ENCODE peak calls at places on chromosomes 3 and 15, in eight cellular contexts. I is K562, W is A549, B is HCT116, V is SK-N-SH, R is GM23338, J is GM12878, X is HepG2. N is an unnamed sample. For H3K4me1, the result is how much of the 10 kb centered on the place peaks cover.

GRCh38 chr15:56918907-56919707 is 663 bp downstream of the TCF12 start:
- DNase-seq in R (peak), I (peak), B (no peak), V (peak), J (no peak), X (peak), W (peak), N (no peak)

GRCh38 chr3:126476166-126476975 is 680 bp upstream of the ZXDC start:
- DNase-seq in R (peak), B (peak), W (peak), J (no peak), X (no peak), I (peak), V (no peak), N (peak)

GRCh38 chr3:63353383-63353782 is 75.3 kb downstream of the SYNPR start:
- DNase-seq in B (no peak), X (no peak), I (no peak), J (no peak), R (no peak), W (no peak), V (no peak), N (no peak)

GRCh38 chr3:69088033-69088432 is 3.3 kb downstream of the ARL6IP5 start:
- DNase-seq in J (no peak), X (no peak), R (no peak), B (no peak), I (no peak), V (no peak), W (peak), N (no peak)

GRCh38 chr15:64888336-64888735 is 23.4 kb upstream of the ANKDD1A start:
- DNase-seq in I (no peak), B (no peak), V (no peak), J (no peak), W (no peak), X (no peak), R (no peak), N (no peak)

GRCh38 chr3:78204977-78205376 is 1165.1 kb downstream of the ROBO2 start:
- DNase-seq in R (peak), X (peak), B (no peak), V (no peak), W (no peak), I (no peak), J (no peak), N (no peak)

GRCh38 chr3:14625443-14625842 is 26.1 kb upstream of the CCDC174 start:
- DNase-seq in B (no peak), R (no peak), I (no peak), W (no peak), J (no peak), X (no peak), V (no peak), N (no peak)

GRCh38 chr3:25339220-25339619 is 88.8 kb upstream of the RARB start:
- DNase-seq in R (no peak), V (no peak), B (no peak), X (no peak), J (no peak), I (no peak), W (no peak), N (no peak)

GRCh38 chr3:114154321-114154821 is 24.5 kb downstream of the DRD3 start:
- DNase-seq in W (no peak), R (peak), B (no peak), X (no peak), J (no peak), I (no peak), V (no peak), N (no peak)

GRCh38 chr3:182725372-182726251 is 67.7 kb upstream of the ATP11B start:
- DNase-seq in I (no peak), X (no peak), B (no peak), R (peak), W (no peak), V (peak), J (no peak), N (no peak)

GRCh38 chr3:5709704-5710103 is 522.2 kb downstream of the EDEM1 start:
- DNase-seq in V (no peak), J (no peak), I (no peak), R (no peak), B (no peak), W (no peak), X (no peak), N (no peak)

GRCh38 chr3:192719964-192720363 is 7.4 kb downstream of the FGF12 start:
- DNase-seq in J (no peak), I (no peak), V (no peak), W (no peak), B (no peak), R (no peak), X (no peak), N (no peak)

GRCh38 chr3:12483364-12483763 is 916 bp upstream of the TSEN2 start:
- DNase-seq in R (no peak), J (no peak), W (no peak), V (no peak), B (no peak), X (no peak), I (no peak), N (no peak)

GRCh38 chr3:11634974-11635612 is 8.6 kb downstream of the VGLL4 start:
- DNase-seq in R (no peak), I (no peak), J (no peak), W (no peak), B (no peak), X (no peak), V (no peak), N (no peak)

GRCh38 chr15:29452881-29453731 is 183.5 kb upstream of the NSMCE3 start:
- DNase-seq in X (no peak), I (no peak), R (peak), V (no peak), J (no peak), B (peak), W (no peak), N (no peak)

GRCh38 chr15:27495963-27496459 is 525.0 kb downstream of the GABRG3 start:
- DNase-seq in J (no peak), I (no peak), X (no peak), W (no peak), R (peak), B (no peak), V (no peak), N (no peak)

GRCh38 chr15:50150349-50150748 is 31.3 kb upstream of the ATP8B4 start:
- DNase-seq in W (no peak), V (no peak), X (no peak), B (no peak), I (no peak), J (no peak), R (no peak), N (no peak)

GRCh38 chr3:124951511-124952390 is 17.2 kb upstream of the MUC13 start:
- DNase-seq in J (no peak), I (no peak), B (no peak), W (no peak), R (no peak), V (no peak), X (no peak), N (no peak)

GRCh38 chr3:182404031-182404430 is 389.3 kb upstream of the ATP11B start:
- DNase-seq in B (no peak), R (no peak), V (no peak), J (no peak), X (no peak), W (no peak), I (no peak), N (no peak)

GRCh38 chr3:156658732-156659090 is 15.7 kb upstream of the TIPARP start:
- DNase-seq in V (no peak), J (no peak), R (no peak), X (no peak), I (no peak), W (no peak), B (no peak), N (no peak)

GRCh38 chr3:61452536-61452991 is 108.8 kb upstream of the PTPRG start:
- DNase-seq in R (no peak), I (no peak), J (no peak), B (no peak), V (no peak), X (no peak), W (no peak), N (no peak)

GRCh38 chr3:7498722-7499121 is 637.8 kb downstream of the GRM7 start:
- DNase-seq in W (no peak), X (no peak), R (no peak), V (no peak), J (no peak), B (no peak), I (no peak), N (no peak)

GRCh38 chr3:16253601-16254000 is 11.1 kb downstream of the DPH3 start:
- DNase-seq in W (no peak), X (no peak), V (no peak), I (no peak), R (no peak), J (no peak), B (no peak), N (no peak)

GRCh38 chr3:171066216-171066615 is 39.7 kb upstream of the SLC2A2 start:
- DNase-seq in J (no peak), V (no peak), I (no peak), W (no peak), X (no peak), R (no peak), B (no peak), N (no peak)

GRCh38 chr15:62392411-62392810 is 227.3 kb upstream of the C2CD4B start:
- DNase-seq in R (peak), V (no peak), J (no peak), B (no peak), I (no peak), X (peak), W (peak), N (no peak)

GRCh38 chr3:53074761-53075742 is 29.2 kb upstream of the SFMBT1 start:
- DNase-seq in W (no peak), R (peak), V (no peak), B (no peak), X (no peak), J (no peak), I (no peak), N (no peak)

GRCh38 chr15:70722266-70723123 is 40.9 kb downstream of the UACA start:
- DNase-seq in R (peak), J (no peak), V (peak), W (peak), I (peak), X (peak), B (peak), N (no peak)

GRCh38 chr3:133890972-133891644 is 4.6 kb downstream of the RAB6B start:
- DNase-seq in X (no peak), V (no peak), I (no peak), R (no peak), B (no peak), J (no peak), W (no peak), N (no peak)

GRCh38 chr3:192299921-192300320 is 427.4 kb downstream of the FGF12 start:
- DNase-seq in X (no peak), V (no peak), B (no peak), J (no peak), I (no peak), W (no peak), R (peak), N (no peak)

GRCh38 chr3:193871093-193871485 is 264.9 kb upstream of the HES1 start:
- DNase-seq in I (no peak), J (no peak), R (no peak), V (peak), X (no peak), W (no peak), B (no peak), N (no peak)

GRCh38 chr3:39146611-39147373 is 6.6 kb downstream of the CSRNP1 start:
- DNase-seq in R (no peak), I (no peak), V (peak), B (peak), X (peak), J (no peak), W (peak), N (peak)

GRCh38 chr3:194185225-194185624 is 49.3 kb downstream of the HES1 start:
- DNase-seq in J (no peak), W (no peak), B (no peak), I (no peak), V (no peak), R (no peak), X (no peak), N (no peak)

GRCh38 chr15:78640840-78641733 is at the start of gene CHRNB4:
- DNase-seq in X (no peak), V (peak), R (peak), W (no peak), I (peak), B (no peak), J (no peak), N (no peak)

GRCh38 chr3:181726351-181727121 is 14.8 kb downstream of the SOX2 start:
- DNase-seq in X (no peak), V (no peak), W (peak), R (peak), J (no peak), I (no peak), B (no peak), N (no peak)

GRCh38 chr15:48375767-48376166 is 44.5 kb downstream of the DUT start:
- DNase-seq in J (no peak), V (no peak), I (no peak), R (no peak), X (no peak), W (no peak), B (no peak), N (no peak)

GRCh38 chr15:39792954-39793353 is 10.3 kb upstream of the FSIP1 start:
- DNase-seq in R (no peak), J (no peak), W (no peak), X (no peak), B (no peak), V (peak), I (no peak), N (no peak)

GRCh38 chr15:26073430-26074333 is 210.6 kb upstream of the ATP10A start:
- DNase-seq in J (no peak), X (no peak), R (no peak), W (no peak), B (no peak), I (no peak), V (no peak), N (no peak)
- H3K27ac ChIP-seq in J (no peak), X (no peak), R (no peak), W (no peak), B (no peak), I (no peak), V (no peak), N (no peak)

GRCh38 chr15:96340611-96341464 is 10.3 kb downstream of the NR2F2 start:
- DNase-seq in V (peak), W (peak), R (peak), I (no peak), J (no peak), B (no peak), X (no peak), N (no peak)
- H3K4me1 ChIP-seq in V (under half), W (under half), R (half or more), I (under half), J (under half), B (under half), X (under half), N (half or more)

GRCh38 chr15:66685638-66686150 is 16.3 kb upstream of the SMAD6 start:
- DNase-seq in R (no peak), V (no peak), I (no peak), J (no peak), B (no peak), X (no peak), W (no peak), N (no peak)
- TF ChIP-seq REST in R (no peak), V (no peak), I (no peak), J (no peak), B (no peak), X (no peak), W (no peak), N (no peak)

GRCh38 chr15:68812069-68812468 is 8.6 kb downstream of the ANP32A start:
- DNase-seq in I (no peak), V (no peak), X (no peak), B (no peak), W (no peak), J (no peak), R (no peak), N (no peak)
- H3K27ac ChIP-seq in I (no peak), V (no peak), X (no peak), B (no peak), W (no peak), J (no peak), R (no peak), N (no peak)

GRCh38 chr3:50236484-50237132 is 604 bp downstream of the GNAI2 start:
- DNase-seq in J (no peak), V (no peak), W (no peak), B (no peak), X (no peak), I (no peak), R (no peak), N (no peak)

GRCh38 chr3:50235716-50236483 is at the start of gene GNAI2:
- DNase-seq in X (peak), V (peak), I (peak), B (peak), W (peak), J (peak), R (peak), N (peak)

GRCh38 chr3:50237754-50238548 is 1.9 kb downstream of the GNAI2 start:
- DNase-seq in J (peak), X (no peak), V (peak), W (no peak), I (no peak), R (peak), B (no peak), N (no peak)

GRCh38 chr3:50238549-50239026 is 2.6 kb downstream of the GNAI2 start:
- DNase-seq in R (no peak), I (no peak), W (peak), B (no peak), X (peak), J (no peak), V (no peak), N (no peak)

DNA sequence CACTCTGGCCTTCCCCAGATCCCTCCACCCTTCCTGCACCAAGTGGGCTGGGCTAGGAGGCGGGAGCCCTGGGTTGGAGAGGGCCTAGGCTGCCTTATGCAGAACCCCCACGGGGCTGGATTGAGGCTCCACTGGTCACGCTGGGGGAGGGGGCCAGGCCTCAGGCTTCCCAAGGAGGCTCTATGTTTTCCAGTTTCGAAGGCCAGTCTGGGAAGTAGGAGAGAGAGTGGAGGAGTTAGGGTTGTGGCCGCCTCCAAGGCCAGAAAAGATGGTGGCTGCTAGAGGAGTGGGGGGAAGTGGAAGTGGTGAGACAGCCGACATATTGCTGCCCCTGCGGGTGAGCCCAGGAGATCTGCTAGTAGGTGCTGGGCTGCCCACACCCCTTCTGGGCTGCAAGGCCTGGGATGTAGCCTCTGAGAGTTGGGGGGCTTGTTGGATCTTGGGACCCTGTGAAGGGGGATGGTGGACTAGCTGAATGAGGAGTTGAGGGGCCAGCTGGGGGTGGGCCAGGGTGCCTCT is 1.2 kb downstream of the GNAI2 start:
- DNase-seq in B (no peak), V (peak), R (peak), X (no peak), J (no peak), W (no peak), I (no peak), N (no peak)
- H3K4me1 ChIP-seq in B (half or more), V (under half), R (half or more), X (half or more), J (under half), W (under half), I (under half), N (under half)

GRCh38 chr3:141485578-141486415 is 1.0 kb upstream of the RASA2 start:
- DNase-seq in V (no peak), J (no peak), W (peak), X (peak), B (peak), R (peak), I (no peak), N (no peak)
- TF ChIP-seq REST in V (no peak), J (no peak), W (no peak), X (no peak), B (no peak), R (no peak), I (no peak), N (no peak)

N was measured in Panc1.